ENCODE peak calls at places on chromosomes 2 and 18, in four cellular contexts. One of them, this sample, is unnamed.
A peak's percentile ranks its signal among the peaks of the same experiment; 100 is the strongest.

GRCh38 chr18:40380657-40381441 is 1574.2 kb upstream of the PIK3C3 start:
- DNase-seq in HCT116: no peak
- DNase-seq in SK-N-SH: peak; percentile 22
- DNase-seq in K562: no peak
- DNase-seq in this sample: no peak

GRCh38 chr2:9196637-9197036 is 10.0 kb upstream of the ASAP2 start:
- DNase-seq in SK-N-SH: no peak
- DNase-seq in K562: no peak
- DNase-seq in HCT116: no peak
- DNase-seq in this sample: no peak

GRCh38 chr2:37343537-37344434 is 644 bp upstream of the QPCT start:
- DNase-seq in SK-N-SH: peak; percentile 56
- DNase-seq in K562: no peak
- DNase-seq in HCT116: no peak
- DNase-seq in this sample: no peak

GRCh38 chr2:96527990-96528679 is 8.4 kb upstream of the ARID5A start:
- DNase-seq in K562: no peak
- DNase-seq in SK-N-SH: no peak
- DNase-seq in HCT116: no peak
- DNase-seq in this sample: no peak

GRCh38 chr2:37602040-37602439 is 69.4 kb downstream of the CDC42EP3 start:
- DNase-seq in SK-N-SH: no peak
- DNase-seq in HCT116: no peak
- DNase-seq in K562: no peak
- DNase-seq in this sample: no peak

GRCh38 chr2:191508738-191509137 is 169.2 kb upstream of the NABP1 start:
- DNase-seq in K562: no peak
- DNase-seq in SK-N-SH: no peak
- DNase-seq in HCT116: no peak
- DNase-seq in this sample: no peak

GRCh38 chr2:86016581-86016980 is 89.1 kb downstream of the POLR1A start:
- DNase-seq in HCT116: no peak
- DNase-seq in K562: no peak
- DNase-seq in SK-N-SH: no peak
- DNase-seq in this sample: no peak

GRCh38 chr2:69149631-69150215 is 136.7 kb downstream of the ANTXR1 start:
- DNase-seq in HCT116: no peak
- DNase-seq in K562: no peak
- DNase-seq in SK-N-SH: peak; percentile 44
- DNase-seq in this sample: no peak

GRCh38 chr2:14773696-14774095 is 141.2 kb downstream of the LRATD1 start:
- DNase-seq in K562: no peak
- DNase-seq in SK-N-SH: no peak
- DNase-seq in HCT116: no peak
- DNase-seq in this sample: no peak

GRCh38 chr2:98926601-98927000 is 9.4 kb downstream of the CRACDL start:
- DNase-seq in K562: no peak
- DNase-seq in SK-N-SH: no peak
- DNase-seq in HCT116: no peak
- DNase-seq in this sample: no peak

GRCh38 chr2:174522553-174522952 is 35.7 kb upstream of the GPR155 start:
- DNase-seq in SK-N-SH: peak; percentile 34
- DNase-seq in HCT116: no peak
- DNase-seq in K562: no peak
- DNase-seq in this sample: no peak

GRCh38 chr2:126893153-126893552 is 5.5 kb upstream of the TEX51 start:
- DNase-seq in HCT116: no peak
- DNase-seq in SK-N-SH: no peak
- DNase-seq in K562: no peak
- DNase-seq in this sample: no peak

GRCh38 chr18:8701546-8702118 is 3.7 kb upstream of the MTCL1 start:
- DNase-seq in HCT116: no peak
- DNase-seq in K562: no peak
- DNase-seq in SK-N-SH: peak; percentile 34
- DNase-seq in this sample: no peak

GRCh38 chr2:212538156-212539144 is at the start of gene ERBB4:
- DNase-seq in HCT116: no peak
- DNase-seq in SK-N-SH: peak; percentile 51
- DNase-seq in K562: no peak
- DNase-seq in this sample: no peak

GRCh38 chr2:37583402-37583801 is 88.0 kb downstream of the CDC42EP3 start:
- DNase-seq in HCT116: no peak
- DNase-seq in K562: no peak
- DNase-seq in SK-N-SH: no peak
- DNase-seq in this sample: no peak

GRCh38 chr2:65212619-65213018 is 15.0 kb upstream of the ACTR2 start:
- DNase-seq in K562: no peak
- DNase-seq in SK-N-SH: no peak
- DNase-seq in HCT116: no peak
- DNase-seq in this sample: no peak

GRCh38 chr18:38963943-38964660 is 1398.5 kb upstream of the CELF4 start:
- DNase-seq in HCT116: no peak
- DNase-seq in K562: no peak
- DNase-seq in SK-N-SH: no peak
- DNase-seq in this sample: no peak

GRCh38 chr2:43934567-43934966 is 61.2 kb downstream of the LRPPRC start:
- DNase-seq in SK-N-SH: no peak
- DNase-seq in HCT116: no peak
- DNase-seq in K562: no peak
- DNase-seq in this sample: no peak

GRCh38 chr2:96860065-96861029 is 2.5 kb upstream of the ANKRD39 start:
- DNase-seq in HCT116: no peak
- DNase-seq in K562: no peak
- DNase-seq in SK-N-SH: peak; percentile 21
- DNase-seq in this sample: no peak

GRCh38 chr18:48799724-48800315 is 150.9 kb downstream of the SMAD7 start:
- DNase-seq in SK-N-SH: no peak
- DNase-seq in HCT116: no peak
- DNase-seq in K562: no peak
- DNase-seq in this sample: no peak
- TF ChIP-seq SIN3A in SK-N-SH: no peak
- TF ChIP-seq SIN3A in HCT116: no peak
- TF ChIP-seq SIN3A in K562: no peak
- TF ChIP-seq SIN3A in this sample: no peak

DNA sequence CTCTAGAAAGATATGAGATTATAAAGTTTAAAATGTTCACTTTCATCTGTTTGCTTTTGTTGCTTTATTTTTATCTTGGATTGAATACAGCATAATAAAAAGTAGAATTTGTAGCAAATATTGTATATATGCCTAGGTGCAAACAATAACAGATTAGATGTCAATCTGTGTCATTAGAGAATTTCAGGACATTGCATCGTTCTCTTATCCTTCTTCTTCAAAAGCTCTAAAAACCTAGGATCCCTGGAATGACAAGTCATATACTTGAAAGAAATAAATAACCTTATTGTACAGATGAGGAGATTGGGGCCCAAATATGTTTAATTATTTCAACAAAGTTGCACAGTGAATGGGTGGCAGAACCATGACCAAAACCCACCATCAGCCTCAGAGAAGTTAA is 102.8 kb upstream of the BZW1 start:
- DNase-seq in SK-N-SH: no peak
- DNase-seq in K562: no peak
- DNase-seq in HCT116: no peak
- DNase-seq in this sample: no peak
- H3K4me1 ChIP-seq in SK-N-SH: peaks cover 7% of the 10 kb centered on the region
- H3K4me1 ChIP-seq in K562: peaks cover 4% of the 10 kb centered on the region
- H3K4me1 ChIP-seq in HCT116: peaks cover 14% of the 10 kb centered on the region
- H3K4me1 ChIP-seq in this sample: peaks cover 3% of the 10 kb centered on the region

DNA sequence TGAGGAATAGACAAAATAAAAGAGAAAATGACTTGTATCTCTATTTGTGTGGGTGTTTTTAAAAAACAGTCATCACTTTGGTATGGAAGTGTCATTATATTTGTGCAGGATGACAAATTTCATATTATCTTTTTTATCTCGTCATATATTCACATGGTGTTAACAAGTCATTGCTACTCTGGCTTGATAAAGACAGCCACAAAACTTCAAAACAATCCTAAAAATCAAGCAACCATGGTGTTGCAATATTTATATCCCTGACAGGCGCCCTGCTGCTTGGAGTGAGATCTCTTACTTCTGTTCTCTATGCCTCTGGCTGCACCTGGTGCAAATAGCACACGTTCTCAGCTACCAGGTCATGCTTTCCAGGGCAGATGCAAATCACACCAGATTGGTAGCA is 278.0 kb upstream of the EPHA4 start:
- DNase-seq in K562: no peak
- DNase-seq in SK-N-SH: no peak
- DNase-seq in HCT116: no peak
- DNase-seq in this sample: no peak
- TF ChIP-seq SIN3A in K562: no peak
- TF ChIP-seq SIN3A in SK-N-SH: no peak
- TF ChIP-seq SIN3A in HCT116: no peak
- TF ChIP-seq SIN3A in this sample: no peak

GRCh38 chr2:196244966-196245365 is 73.6 kb upstream of the STK17B start:
- DNase-seq in K562: no peak
- DNase-seq in HCT116: no peak
- DNase-seq in SK-N-SH: no peak
- DNase-seq in this sample: no peak
- H3K4me1 ChIP-seq in K562: no peaks in the 10 kb centered on the region
- H3K4me1 ChIP-seq in HCT116: peaks cover 8% of the 10 kb centered on the region
- H3K4me1 ChIP-seq in SK-N-SH: peaks cover 20% of the 10 kb centered on the region
- H3K4me1 ChIP-seq in this sample: no peaks in the 10 kb centered on the region